ENCODE peak calls at places on chromosomes 7 and 10, in eight cellular contexts. L is right lobe of liver; D is ascending aorta; G is fibroblast of lung; K is prostate gland; C is transverse colon; Z is CD8-positive, alpha-beta T cell; W is stomach. N is an unnamed sample. For H3K27me3 and H3K36me3, the result is how much of the 10 kb centered on the place peaks cover.

GRCh38 chr7:81331061-81332018 is 412.5 kb upstream of the SEMA3C start:
- DNase-seq in G (peak), C (no peak), Z (no peak), K (no peak), W (no peak), D (no peak), L (no peak), N (no peak)

GRCh38 chr7:21616796-21617436 is 74.1 kb downstream of the DNAH11 start:
- DNase-seq in C (no peak), W (no peak), Z (no peak), K (no peak), G (peak), L (no peak), D (no peak), N (no peak)

GRCh38 chr7:40239755-40240303 is 105.0 kb downstream of the SUGCT start:
- DNase-seq in D (no peak), Z (no peak), L (no peak), W (no peak), C (no peak), K (no peak), G (no peak), N (no peak)

GRCh38 chr10:50422259-50422658 is 170.9 kb upstream of the ASAH2 start:
- DNase-seq in W (no peak), K (no peak), D (no peak), G (no peak), C (no peak), L (no peak), Z (no peak), N (no peak)

GRCh38 chr7:127821146-127821545 is 169.2 kb downstream of the SND1 start:
- DNase-seq in K (no peak), L (no peak), D (no peak), C (no peak), G (no peak), Z (no peak), W (no peak), N (no peak)

GRCh38 chr7:22090107-22090506 is 144.4 kb upstream of the CDCA7L start:
- DNase-seq in D (no peak), C (no peak), W (no peak), L (no peak), G (no peak), K (no peak), Z (no peak), N (no peak)

GRCh38 chr10:75910032-75910431 is 478.6 kb downstream of the LRMDA start:
- DNase-seq in K (no peak), C (no peak), Z (no peak), L (no peak), D (no peak), W (no peak), G (peak), N (no peak)

GRCh38 chr7:42454006-42454405 is 217.0 kb upstream of the GLI3 start:
- DNase-seq in L (no peak), Z (no peak), C (no peak), G (no peak), W (no peak), K (no peak), D (no peak), N (no peak)

GRCh38 chr10:100653238-100653956 is 92.0 kb upstream of the PAX2 start:
- DNase-seq in G (no peak), C (no peak), L (no peak), Z (no peak), K (no peak), W (no peak), D (no peak), N (no peak)

GRCh38 chr7:130791746-130792145 is 57.7 kb upstream of the KLF14 start:
- DNase-seq in C (no peak), D (no peak), G (no peak), K (no peak), Z (no peak), W (no peak), L (no peak), N (no peak)

GRCh38 chr7:80896856-80897598 is 21.8 kb downstream of the SEMA3C start:
- DNase-seq in W (no peak), C (peak), D (no peak), G (no peak), K (no peak), L (no peak), Z (no peak), N (no peak)

GRCh38 chr10:69172241-69172998 is 7.6 kb upstream of the SUPV3L1 start:
- DNase-seq in L (no peak), W (no peak), G (no peak), K (no peak), D (no peak), C (no peak), Z (no peak), N (no peak)

GRCh38 chr10:6729071-6729773 is 149.1 kb upstream of the PRKCQ start:
- DNase-seq in L (no peak), K (no peak), Z (no peak), G (peak), C (no peak), D (no peak), W (no peak), N (no peak)

GRCh38 chr7:92421676-92422435 is 25.4 kb upstream of the GATAD1 start:
- DNase-seq in C (no peak), D (peak), L (no peak), G (no peak), Z (no peak), K (no peak), W (no peak), N (no peak)

GRCh38 chr7:92325173-92325572 is 79.4 kb downstream of the ANKIB1 start:
- DNase-seq in G (no peak), C (no peak), Z (no peak), W (no peak), D (no peak), L (no peak), K (no peak), N (no peak)

GRCh38 chr7:100584677-100585510 is 1.0 kb downstream of the LRCH4 start:
- DNase-seq in L (no peak), C (peak), W (peak), G (peak), Z (no peak), D (no peak), K (no peak), N (no peak)

GRCh38 chr7:12244129-12244528 is 33.0 kb downstream of the TMEM106B start:
- DNase-seq in L (no peak), C (peak), Z (no peak), G (peak), K (no peak), W (peak), D (no peak), N (no peak)

GRCh38 chr10:114048472-114048871 is 4.8 kb downstream of the ADRB1 start:
- DNase-seq in G (no peak), L (no peak), W (no peak), C (no peak), Z (no peak), D (no peak), K (no peak), N (no peak)
- H3K27me3 ChIP-seq in G (under half), L (under half), W (under half), C (half or more), Z (under half), D (under half), K (under half), N (under half)

GRCh38 chr10:131111474-131112080 is 199.9 kb downstream of the TCERG1L start:
- DNase-seq in K (no peak), L (no peak), D (no peak), W (no peak), C (no peak), G (no peak), Z (no peak), N (no peak)

GRCh38 chr10:131113892-131114291 is 197.6 kb downstream of the TCERG1L start:
- DNase-seq in D (no peak), C (no peak), K (no peak), W (no peak), G (no peak), L (no peak), Z (no peak), N (no peak)

GRCh38 chr10:131111007-131111406 is 200.5 kb downstream of the TCERG1L start:
- DNase-seq in K (no peak), D (no peak), Z (no peak), C (no peak), G (no peak), W (no peak), L (no peak), N (no peak)

GRCh38 chr10:131113165-131113564 is 198.4 kb downstream of the TCERG1L start:
- DNase-seq in W (no peak), C (no peak), D (no peak), L (no peak), G (no peak), Z (no peak), K (no peak), N (no peak)

GRCh38 chr10:131112691-131113090 is 198.8 kb downstream of the TCERG1L start:
- DNase-seq in W (no peak), G (no peak), C (no peak), Z (no peak), L (no peak), D (no peak), K (no peak), N (no peak)
- H3K36me3 ChIP-seq in W (under half), G (under half), C (under half), Z (under half), L (under half), D (under half), K (under half), N (under half)

DNA sequence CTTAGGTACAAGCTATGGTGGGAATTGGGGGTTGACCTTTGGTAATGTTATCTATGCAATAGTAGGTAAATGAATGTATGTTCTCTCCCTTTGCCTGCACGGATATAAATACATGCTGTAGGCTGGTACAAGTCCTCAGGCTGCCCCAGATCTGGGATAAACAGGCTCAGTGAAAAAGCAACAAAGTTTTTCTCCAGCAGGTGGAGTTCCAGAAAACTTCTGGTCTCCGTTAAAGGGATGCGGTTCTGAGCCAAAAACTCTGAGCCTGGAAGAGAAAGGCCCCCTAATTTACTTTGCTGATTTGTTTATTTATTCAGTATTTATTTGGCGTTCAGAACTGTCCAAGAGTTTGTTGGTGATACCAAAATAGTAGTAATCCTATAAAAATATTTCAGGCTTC is 204.7 kb downstream of the ADRA2A start:
- DNase-seq in K (no peak), L (no peak), D (no peak), W (no peak), G (no peak), C (no peak), Z (no peak), N (no peak)
- TF ChIP-seq CTCF in K (no peak), L (peak), D (no peak), W (peak), G (no peak), C (peak), Z (no peak), N (peak)

DNA sequence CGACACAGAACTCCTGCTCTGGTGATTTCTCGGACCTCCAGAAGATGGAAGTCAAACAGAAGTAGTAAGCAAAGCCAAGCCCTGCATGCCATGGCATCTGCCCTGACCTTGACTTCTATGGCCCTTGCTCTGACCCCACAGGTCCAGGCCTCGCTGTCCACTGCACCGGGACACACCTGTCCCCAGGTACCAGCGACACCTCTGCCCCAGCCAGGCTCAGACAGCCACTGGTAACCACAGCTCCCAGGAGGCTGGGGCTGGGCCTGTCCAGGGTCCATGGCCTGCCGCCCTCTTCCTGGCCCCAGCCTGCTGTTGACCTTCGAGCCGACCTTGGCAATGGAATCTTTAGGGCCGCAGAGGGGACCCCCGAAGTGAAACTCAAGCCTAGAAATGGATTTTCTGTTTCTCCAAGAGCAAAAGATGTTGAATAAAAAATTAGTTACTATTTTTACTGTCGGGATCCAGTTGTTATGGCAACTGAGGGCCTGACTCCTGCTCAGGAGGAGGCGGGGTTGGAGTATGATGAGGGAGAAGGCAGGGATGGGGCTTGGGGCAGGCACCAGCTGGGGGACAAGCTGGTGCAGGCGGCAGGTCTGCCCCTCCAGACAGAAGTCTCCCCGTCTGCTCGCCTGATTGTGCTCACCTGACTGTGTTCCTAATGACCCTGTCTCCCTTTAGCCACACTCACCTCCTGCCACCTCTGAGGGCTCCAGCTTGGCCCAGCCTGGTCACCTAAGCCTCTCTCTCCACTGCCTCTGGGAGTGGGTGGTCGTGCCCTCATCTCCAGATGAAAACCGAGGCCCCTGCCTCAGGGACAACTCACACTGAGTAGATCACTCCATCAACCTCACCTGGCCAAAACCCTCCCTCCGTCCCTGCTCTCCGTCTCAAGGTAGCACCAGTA is 4.1 kb upstream of the MMD2 start:
- DNase-seq in W (no peak), Z (no peak), L (peak), G (no peak), K (no peak), D (peak), C (no peak), N (no peak)
- H3K27me3 ChIP-seq in W (under half), Z (under half), L (under half), G (under half), K (under half), D (under half), C (under half), N (under half)

DNA sequence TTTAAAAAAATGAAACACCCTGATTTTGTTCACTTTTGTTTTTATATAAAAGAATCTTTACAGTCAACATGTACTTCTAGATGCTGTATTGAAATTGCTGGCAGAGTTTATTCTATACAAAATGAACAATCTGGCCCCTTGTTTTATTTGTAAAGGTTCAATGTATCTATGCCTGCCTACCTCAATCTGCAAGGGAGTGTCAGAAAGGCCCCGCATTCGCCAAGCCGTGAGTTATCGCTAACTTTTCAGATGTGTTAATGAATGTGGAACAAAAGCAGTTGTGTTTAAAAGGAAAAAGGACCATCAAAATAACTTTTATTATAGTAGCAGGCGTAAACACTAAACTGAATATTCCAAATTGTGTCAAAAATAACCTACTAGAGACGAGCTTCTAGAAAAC is 14.6 kb downstream of the LUC7L2 start:
- DNase-seq in G (no peak), L (no peak), W (no peak), D (no peak), C (no peak), Z (no peak), K (no peak), N (no peak)
- H3K36me3 ChIP-seq in G (under half), L (under half), W (under half), D (under half), C (under half), Z (under half), K (under half), N (under half)

DNA sequence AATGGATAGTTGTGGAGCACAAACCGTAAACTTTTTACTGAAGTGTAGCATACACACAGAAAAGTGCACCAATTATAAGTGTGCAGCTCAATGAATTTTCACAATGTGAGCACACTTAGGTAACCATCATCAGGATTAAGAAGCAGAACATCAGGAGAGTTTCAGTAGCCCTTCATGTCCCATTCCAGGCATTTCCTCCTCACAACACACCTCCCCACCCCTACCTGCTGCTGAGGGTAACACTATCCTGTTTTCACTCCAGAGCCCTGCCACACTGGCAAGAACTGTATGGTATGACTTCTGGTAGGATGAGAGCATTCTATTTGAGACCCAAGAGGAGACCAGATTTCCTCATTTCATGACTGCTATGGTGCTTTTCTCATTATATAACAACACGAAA is 166.5 kb downstream of the PPP1R3A start:
- DNase-seq in Z (no peak), L (no peak), W (no peak), G (no peak), D (no peak), K (no peak), C (no peak), N (no peak)
- TF ChIP-seq CTCF in Z (no peak), L (no peak), W (no peak), G (no peak), D (no peak), K (no peak), C (no peak), N (no peak)

DNA sequence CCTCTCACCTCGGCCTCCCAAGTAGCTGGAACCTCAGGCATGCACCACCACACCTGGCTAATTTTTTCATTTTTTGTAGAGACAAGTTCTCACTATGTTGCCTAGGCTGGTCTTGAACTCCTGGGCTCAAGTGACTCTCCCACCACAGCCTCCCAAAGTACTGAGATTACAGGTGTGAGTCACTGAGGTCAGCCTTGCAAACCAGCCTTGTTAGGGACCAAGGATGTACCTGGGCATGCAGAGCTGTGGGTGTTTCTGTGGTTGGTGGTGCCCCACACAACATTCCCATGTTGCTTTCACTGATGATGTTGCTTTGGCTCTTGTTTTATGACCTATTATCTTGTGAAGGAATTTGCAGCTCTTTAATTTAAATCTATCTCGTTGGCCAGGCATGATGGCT is 54.8 kb downstream of the OTUD1 start:
- DNase-seq in G (no peak), C (no peak), D (no peak), K (no peak), W (no peak), Z (no peak), L (no peak), N (no peak)
- H3K27me3 ChIP-seq in G (under half), C (under half), D (under half), K (under half), W (under half), Z (under half), L (under half), N (under half)

DNA sequence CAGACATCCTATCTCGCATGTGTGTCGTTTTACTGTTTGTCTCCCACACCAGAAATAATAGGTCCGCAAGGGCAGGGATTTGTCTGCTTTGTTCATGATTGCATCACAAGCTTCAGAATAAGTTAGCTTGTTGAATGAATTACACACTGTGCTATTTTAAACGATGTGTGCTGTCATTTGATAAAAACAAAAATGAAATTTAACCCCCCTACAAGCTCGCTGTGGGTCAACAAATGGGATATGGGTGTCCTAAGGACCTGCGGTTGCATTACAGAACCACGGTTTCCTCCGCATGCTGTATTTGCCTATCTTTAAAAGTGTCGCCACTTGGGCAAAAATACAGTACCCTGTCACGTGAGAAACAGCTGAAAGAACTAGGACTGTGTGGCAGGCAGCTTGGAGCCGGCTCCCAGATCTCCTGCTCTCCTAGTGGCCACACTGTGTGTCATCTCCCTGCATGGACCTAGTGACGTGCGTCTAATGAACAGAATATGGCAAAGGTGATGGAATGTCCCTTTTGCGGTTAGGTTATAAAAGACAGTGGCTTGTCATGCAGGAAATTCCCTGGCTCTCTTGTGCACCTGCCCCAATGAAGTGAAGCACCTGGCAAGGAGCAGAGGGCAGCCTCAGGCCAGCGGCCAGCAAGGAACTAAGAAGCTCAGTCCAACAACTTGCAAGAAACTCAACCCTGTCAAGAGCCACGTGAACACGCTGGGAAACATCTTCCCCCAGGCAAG is 32.9 kb upstream of the CRYGN start:
- DNase-seq in L (no peak), G (peak), W (no peak), K (no peak), C (peak), Z (no peak), D (no peak), N (peak)
- H3K36me3 ChIP-seq in L (under half), G (under half), W (under half), K (under half), C (under half), Z (under half), D (half or more), N (under half)

GRCh38 chr10:93993414-93993781 is 333 bp upstream of the PLCE1 start:
- DNase-seq in D (no peak), W (no peak), K (no peak), G (no peak), Z (no peak), C (peak), L (no peak), N (no peak)

GRCh38 chr10:93991596-93992284 is 2.0 kb upstream of the PLCE1 start:
- DNase-seq in G (peak), C (peak), W (peak), L (no peak), Z (no peak), D (peak), K (peak), N (no peak)

GRCh38 chr10:93991101-93991500 is 2.6 kb upstream of the PLCE1 start:
- DNase-seq in D (no peak), K (no peak), C (no peak), W (no peak), G (no peak), L (no peak), Z (no peak), N (no peak)

GRCh38 chr10:93993782-93994668 is at the start of gene PLCE1:
- DNase-seq in K (peak), Z (no peak), D (peak), G (peak), W (peak), L (peak), C (peak), N (peak)

GRCh38 chr10:93992400-93993030 is 1.2 kb upstream of the PLCE1 start:
- DNase-seq in D (no peak), C (no peak), G (peak), K (no peak), Z (no peak), W (no peak), L (no peak), N (no peak)
- TF ChIP-seq CTCF in D (no peak), C (peak), G (peak), K (no peak), Z (no peak), W (peak), L (no peak), N (no peak)

N was measured in GM06990.